ENCODE peak calls at places on chromosome 16, in four cellular contexts. D is A549, Q is fibroblast of mammary gland, W is neural progenitor cell. I is an unnamed sample.
A peak's percentile ranks its signal among the peaks of the same experiment; 100 is the strongest.

GRCh38 chr16:2686912-2687507 is 4.7 kb downstream of the KCTD5 start:
- DNase-seq in W (no peak), Q (no peak), D (no peak), I (no peak)

GRCh38 chr16:8905168-8905762 is 23.1 kb downstream of the LITAFD start:
- DNase-seq in Q (peak; percentile 59), W (peak; percentile 50), D (peak; percentile 69), I (no peak)

GRCh38 chr16:57764006-57764340 is 28.4 kb downstream of the KATNB1 start:
- DNase-seq in D (no peak), Q (no peak), W (no peak), I (no peak)

GRCh38 chr16:56193951-56194726 is 2.9 kb downstream of the GNAO1 start:
- DNase-seq in D (peak; percentile 53), W (peak; percentile 98), Q (peak; percentile 39), I (no peak)

GRCh38 chr16:87305505-87306391 is 11.4 kb downstream of the C16orf95 start:
- DNase-seq in D (no peak), Q (no peak), W (peak; percentile 28), I (peak; percentile 16)

GRCh38 chr16:22635801-22636200 is 125.1 kb downstream of the NPIPB5 start:
- DNase-seq in Q (no peak), W (no peak), D (no peak), I (no peak)

GRCh38 chr16:1259760-1260068 is 3.8 kb downstream of the TPSD1 start:
- DNase-seq in D (no peak), W (no peak), Q (no peak), I (no peak)

GRCh38 chr16:85303354-85303883 is 191.1 kb upstream of the CIBAR2 start:
- DNase-seq in W (peak; percentile 80), Q (no peak), D (peak; percentile 88), I (no peak)

GRCh38 chr16:11180489-11180888 is 75.5 kb downstream of the SOCS1 start:
- DNase-seq in Q (no peak), D (no peak), W (no peak), I (no peak)

GRCh38 chr16:53611151-53611802 is 92.4 kb downstream of the RPGRIP1L start:
- DNase-seq in D (no peak), W (no peak), Q (no peak), I (no peak)

GRCh38 chr16:55494994-55495421 is 13.9 kb upstream of the LPCAT2 start:
- DNase-seq in W (peak; percentile 47), D (peak; percentile 62), Q (peak; percentile 95), I (peak; percentile 98)

GRCh38 chr16:87836844-87837581 is 32.3 kb downstream of the SLC7A5 start:
- DNase-seq in W (peak; percentile 48), D (no peak), Q (no peak), I (no peak)

GRCh38 chr16:29744541-29745101 is 1.2 kb downstream of the C16orf54 start:
- DNase-seq in Q (no peak), D (no peak), W (no peak), I (no peak)

GRCh38 chr16:13348416-13348815 is 447.0 kb downstream of the SHISA9 start:
- DNase-seq in Q (no peak), W (no peak), D (no peak), I (no peak)

GRCh38 chr16:64184156-64184555 is 937.7 kb downstream of the CDH11 start:
- DNase-seq in Q (peak; percentile 51), W (no peak), D (no peak), I (no peak)

GRCh38 chr16:78962457-78962929 is 638.0 kb downstream of the MAF start:
- DNase-seq in W (no peak), D (no peak), Q (no peak), I (no peak)

GRCh38 chr16:60642956-60643355 is 1393.3 kb downstream of the CDH8 start:
- DNase-seq in W (no peak), Q (peak; percentile 11), D (no peak), I (no peak)

GRCh38 chr16:55492756-55493380 is 13.9 kb downstream of the MMP2 start:
- DNase-seq in W (no peak), Q (no peak), D (no peak), I (no peak)

GRCh38 chr16:56999409-57000270 is 10.3 kb downstream of the NLRC5 start:
- DNase-seq in Q (no peak), D (no peak), W (no peak), I (no peak)

GRCh38 chr16:89351645-89352044 is 134.1 kb downstream of the ZNF778 start:
- DNase-seq in D (no peak), W (no peak), Q (no peak), I (no peak)

GRCh38 chr16:85253127-85253941 is 141.1 kb upstream of the CIBAR2 start:
- DNase-seq in D (peak; percentile 51), Q (peak; percentile 31), W (peak; percentile 82), I (no peak)

GRCh38 chr16:86103320-86103719 is 204.4 kb downstream of the IRF8 start:
- DNase-seq in Q (no peak), W (no peak), D (no peak), I (no peak)

GRCh38 chr16:75011634-75012307 is 12.9 kb downstream of the ZNRF1 start:
- DNase-seq in Q (peak; percentile 93), D (peak; percentile 59), W (no peak), I (peak; percentile 67)

GRCh38 chr16:23410176-23410575 is 42.8 kb downstream of the COG7 start:
- DNase-seq in W (no peak), Q (no peak), D (no peak), I (no peak)

GRCh38 chr16:86038923-86039310 is 140.0 kb downstream of the IRF8 start:
- DNase-seq in D (no peak), W (no peak), Q (no peak), I (no peak)

GRCh38 chr16:82864332-82865040 is 237.7 kb downstream of the CDH13 start:
- DNase-seq in Q (no peak), D (no peak), W (no peak), I (no peak)

GRCh38 chr16:3094289-3095027 is 4.6 kb downstream of the ZSCAN10 start:
- DNase-seq in W (peak; percentile 68), D (peak; percentile 69), Q (peak; percentile 53), I (no peak)

GRCh38 chr16:84518804-84519341 is 14.4 kb upstream of the MEAK7 start:
- DNase-seq in D (no peak), Q (no peak), W (no peak), I (no peak)

GRCh38 chr16:58510776-58511628 is 4.3 kb upstream of the SETD6 start:
- DNase-seq in D (no peak), W (no peak), Q (no peak), I (no peak)

GRCh38 chr16:69088684-69089083 is 16.8 kb upstream of the HAS3 start:
- DNase-seq in W (no peak), D (no peak), Q (no peak), I (no peak)

GRCh38 chr16:69085032-69085695 is 20.3 kb upstream of the HAS3 start:
- DNase-seq in W (no peak), D (no peak), Q (no peak), I (no peak)

GRCh38 chr16:69087161-69087581 is 18.3 kb upstream of the HAS3 start:
- DNase-seq in W (no peak), D (no peak), Q (no peak), I (no peak)

GRCh38 chr16:69084301-69084700 is 21.2 kb upstream of the HAS3 start:
- DNase-seq in D (no peak), Q (no peak), W (no peak), I (no peak)

GRCh38 chr16:69083306-69083941 is 22.0 kb upstream of the HAS3 start:
- DNase-seq in D (no peak), W (no peak), Q (no peak), I (no peak)
- TF ChIP-seq CTCF in D (peak; percentile 11), W (peak; percentile 27), Q (no peak), I (no peak)

GRCh38 chr16:31427441-31428276 is 501 bp downstream of the COX6A2 start:
- DNase-seq in Q (peak; percentile 43), W (no peak), D (no peak), I (no peak)

GRCh38 chr16:31423241-31423640 is 4.9 kb downstream of the COX6A2 start:
- DNase-seq in W (no peak), Q (no peak), D (no peak), I (no peak)

GRCh38 chr16:31421587-31421986 is 6.6 kb downstream of the COX6A2 start:
- DNase-seq in Q (no peak), D (no peak), W (no peak), I (no peak)

GRCh38 chr16:31420037-31420436 is 8.1 kb downstream of the COX6A2 start:
- DNase-seq in D (no peak), Q (no peak), W (no peak), I (no peak)

DNA sequence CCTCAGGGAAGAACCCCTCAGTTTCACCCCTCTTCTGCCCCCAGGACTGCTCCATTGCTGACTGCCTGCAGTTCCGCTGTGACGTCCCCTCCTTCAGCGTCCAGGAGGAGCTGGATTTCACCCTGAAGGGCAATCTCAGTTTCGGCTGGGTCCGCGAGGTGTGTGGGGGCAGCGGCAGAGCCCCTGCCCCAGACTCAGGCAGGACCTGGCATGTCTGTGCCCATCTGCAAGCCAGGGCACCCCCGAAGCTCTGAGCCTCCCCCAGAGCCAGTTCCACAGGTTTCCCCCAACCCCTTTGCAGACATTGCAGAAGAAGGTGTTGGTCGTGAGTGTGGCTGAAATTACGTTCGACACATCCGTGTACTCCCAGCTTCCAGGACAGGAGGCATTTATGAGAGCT is 4.4 kb downstream of the COX6A2 start:
- DNase-seq in W (no peak), Q (no peak), D (no peak), I (no peak)
- H3K4me3 ChIP-seq in W (no peak overlapping the region), Q (no peak overlapping the region), D (no peak overlapping the region), I (no peak overlapping the region)

GRCh38 chr16:72467157-72467759 is 295.3 kb upstream of the PMFBP1 start:
- DNase-seq in Q (peak; percentile 72), W (peak; percentile 64), D (peak; percentile 57), I (peak; percentile 10)
- TF ChIP-seq CTCF in Q (peak; percentile 88), W (peak; percentile 76), D (peak; percentile 78), I (peak; percentile 56)

GRCh38 chr16:67966549-67967182 is 1.8 kb downstream of the SLC12A4 start:
- DNase-seq in W (peak; percentile 31), D (peak; percentile 44), Q (peak; percentile 74), I (no peak)

GRCh38 chr16:67969286-67970039 is 1.0 kb upstream of the SLC12A4 start:
- DNase-seq in Q (no peak), W (peak; percentile 53), D (no peak), I (no peak)

GRCh38 chr16:67967183-67967955 is 1.1 kb downstream of the SLC12A4 start:
- DNase-seq in Q (peak; percentile 55), W (no peak), D (no peak), I (no peak)

GRCh38 chr16:67967956-67968439 is 439 bp downstream of the SLC12A4 start:
- DNase-seq in D (no peak), Q (no peak), W (peak; percentile 65), I (no peak)

DNA sequence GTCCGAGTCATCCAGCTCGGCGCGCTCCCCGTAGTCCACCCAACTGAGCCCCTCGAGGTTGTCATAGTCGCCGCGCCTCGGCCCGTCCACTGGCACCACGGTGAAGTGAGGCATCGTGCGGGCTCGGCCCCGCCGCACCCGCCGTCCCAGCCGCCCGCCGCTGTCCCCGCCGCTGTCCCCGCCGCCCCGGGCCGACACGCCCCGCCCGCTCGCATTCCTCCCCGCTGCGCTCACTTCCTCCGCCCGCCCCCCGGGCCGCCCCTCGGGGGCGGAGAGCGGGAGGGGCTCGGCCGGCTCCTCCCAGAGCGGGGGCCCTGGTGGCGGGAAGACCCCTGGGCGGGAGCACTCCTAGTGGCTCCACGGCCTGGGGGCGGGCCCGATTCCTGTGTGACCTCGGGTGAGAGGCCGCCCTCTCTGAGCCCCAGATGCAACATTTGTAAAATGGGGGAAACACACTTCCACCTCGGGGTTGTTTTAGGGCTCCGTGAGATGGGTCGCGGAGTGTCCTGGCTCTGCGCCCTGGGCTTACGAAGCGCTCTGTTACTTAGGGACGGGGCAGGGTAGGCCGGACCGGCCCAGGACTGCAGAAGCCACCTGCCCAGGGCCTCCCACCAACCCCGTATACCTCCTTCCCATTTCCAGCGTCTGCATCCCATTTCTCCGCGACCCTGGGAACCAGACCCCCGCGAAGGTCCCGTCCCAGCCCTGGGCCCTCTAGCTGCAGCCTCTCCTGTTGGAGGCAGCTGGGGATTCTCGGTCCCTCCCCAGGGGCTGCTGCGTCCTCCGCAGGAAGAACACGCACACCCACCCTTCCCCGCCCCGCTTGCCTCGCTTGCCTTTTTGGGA is at the start of gene SLC12A4:
- DNase-seq in W (peak; percentile 80), D (peak; percentile 78), Q (peak; percentile 62), I (no peak)
- H3K4me3 ChIP-seq in W (peak within 1 kb of the TSS; percentile 55), D (peak within 1 kb of the TSS; percentile 95), Q (peak within 1 kb of the TSS; percentile 88), I (peak within 1 kb of the TSS; percentile 97)